ENCODE peak calls at places on chromosomes 2 and 18, in nine cellular contexts. G is RPMI7951; P is stimulated activated CD8-positive, alpha-beta memory T cell treated with anti-CD3 and anti-CD28 coated beads, Interleukin-15, amount 100 ng/mL, for 24 hours; N is AG20443; Q is T1000; E is NCI-H146; F is HEK293T; X is kidney; Y is stimulated activated CD4-positive, alpha-beta T cell treated with anti-CD3 and anti-CD28 coated beads, Interleukin-2, amount 100 ng/mL, for 24 hours. O is an unnamed sample.

GRCh38 chr2:46915281-46915810 is at the start of gene MCFD2:
- DNase-seq in N (peak), Y (peak), G (peak), F (no peak), Q (no peak), X (peak), E (no peak), P (peak), O (no peak)

GRCh38 chr2:142082363-142082762 is 48.5 kb downstream of the LRP1B start:
- DNase-seq in N (no peak), E (no peak), G (no peak), P (no peak), X (peak), Q (no peak), Y (no peak), F (no peak), O (no peak)

GRCh38 chr2:40364143-40364903 is 87.6 kb downstream of the SLC8A1 start:
- DNase-seq in P (no peak), Y (no peak), N (no peak), F (no peak), X (no peak), G (peak), Q (no peak), E (no peak), O (no peak)

GRCh38 chr2:239068411-239068810 is 220.5 kb downstream of the TWIST2 start:
- DNase-seq in Q (no peak), E (no peak), G (no peak), X (no peak), N (no peak), F (no peak), Y (no peak), P (no peak), O (no peak)

GRCh38 chr2:42851740-42852250 is 59.4 kb upstream of the HAAO start:
- DNase-seq in N (no peak), X (no peak), Q (no peak), E (no peak), Y (no peak), G (no peak), F (no peak), P (no peak), O (no peak)

GRCh38 chr2:146927080-146927714 is 917.6 kb upstream of the ACVR2A start:
- DNase-seq in Q (no peak), E (peak), G (peak), N (peak), F (peak), Y (no peak), X (peak), P (no peak), O (no peak)

GRCh38 chr2:46981662-46982351 is 66.2 kb upstream of the MCFD2 start:
- DNase-seq in N (no peak), Q (no peak), X (no peak), Y (no peak), F (no peak), P (no peak), G (no peak), E (no peak), O (no peak)

GRCh38 chr2:187169108-187169713 is 278.8 kb downstream of the CALCRL start:
- DNase-seq in P (no peak), Q (no peak), F (no peak), E (peak), N (no peak), X (no peak), Y (no peak), G (no peak), O (no peak)

GRCh38 chr2:112121682-112122254 is 16.4 kb upstream of the FBLN7 start:
- DNase-seq in Y (peak), N (peak), X (no peak), E (peak), F (peak), Q (no peak), P (no peak), G (peak), O (peak)

GRCh38 chr2:75146221-75146902 is 53.0 kb downstream of the TACR1 start:
- DNase-seq in Q (no peak), N (peak), F (no peak), G (peak), E (no peak), X (no peak), P (no peak), Y (no peak), O (no peak)

GRCh38 chr2:38613849-38614213 is 11.1 kb upstream of the HNRNPLL start:
- DNase-seq in G (no peak), F (no peak), N (no peak), X (no peak), E (no peak), Q (no peak), Y (no peak), P (no peak), O (no peak)

GRCh38 chr2:158507141-158507540 is 50.4 kb downstream of the PKP4 start:
- DNase-seq in G (no peak), F (no peak), E (peak), Q (no peak), N (no peak), X (no peak), P (no peak), Y (no peak), O (no peak)

GRCh38 chr2:207256476-207257207 is 90.9 kb upstream of the KLF7 start:
- DNase-seq in Q (no peak), E (no peak), Y (no peak), F (no peak), N (no peak), X (no peak), P (no peak), G (peak), O (no peak)

GRCh38 chr2:102848366-102848839 is 86.6 kb downstream of the TMEM182 start:
- DNase-seq in X (peak), P (no peak), Q (peak), F (peak), G (peak), E (peak), N (peak), Y (peak), O (no peak)

GRCh38 chr2:45020439-45020838 is 11.2 kb upstream of the SIX2 start:
- DNase-seq in X (no peak), G (no peak), P (no peak), Q (no peak), E (no peak), Y (no peak), N (no peak), F (no peak), O (no peak)

GRCh38 chr18:72433756-72434155 is 110.4 kb downstream of the CBLN2 start:
- DNase-seq in G (no peak), Y (no peak), X (no peak), N (no peak), E (no peak), P (no peak), Q (no peak), F (no peak), O (no peak)

GRCh38 chr2:145751634-145752033 is 1231.7 kb upstream of the ZEB2 start:
- DNase-seq in X (no peak), F (no peak), N (peak), Q (no peak), Y (no peak), E (no peak), G (peak), P (no peak), O (no peak)

GRCh38 chr2:150133623-150134022 is 353.8 kb downstream of the RND3 start:
- DNase-seq in G (peak), F (peak), N (peak), X (no peak), Y (no peak), E (peak), Q (no peak), P (no peak), O (no peak)

GRCh38 chr18:37617623-37618022 is 52.0 kb upstream of the CELF4 start:
- DNase-seq in P (no peak), X (no peak), E (peak), Q (no peak), N (no peak), Y (no peak), F (no peak), G (no peak), O (no peak)

GRCh38 chr2:181684454-181685149 is 4.3 kb upstream of the NEUROD1 start:
- DNase-seq in E (no peak), N (no peak), Q (no peak), G (no peak), X (peak), F (no peak), P (no peak), Y (no peak), O (no peak)

GRCh38 chr18:6666286-6666685 is 63.2 kb upstream of the ARHGAP28 start:
- DNase-seq in X (no peak), Q (no peak), F (no peak), G (no peak), N (no peak), P (no peak), Y (no peak), E (no peak), O (no peak)

GRCh38 chr2:135820003-135820618 is 16.9 kb downstream of the LCT start:
- DNase-seq in P (peak), E (no peak), X (no peak), Y (peak), F (no peak), G (peak), N (no peak), Q (no peak), O (peak)

GRCh38 chr2:8475349-8476045 is 206.4 kb upstream of the ID2 start:
- DNase-seq in Y (peak), N (no peak), F (no peak), Q (no peak), E (peak), G (no peak), X (no peak), P (no peak), O (peak)

GRCh38 chr2:45935791-45936622 is 284.5 kb downstream of the PRKCE start:
- DNase-seq in F (peak), Q (peak), X (peak), P (no peak), G (peak), E (peak), Y (peak), N (peak), O (peak)

GRCh38 chr2:215052810-215053209 is 85.6 kb downstream of the ABCA12 start:
- DNase-seq in Y (no peak), G (no peak), X (no peak), P (no peak), Q (no peak), E (no peak), N (no peak), F (no peak), O (no peak)

GRCh38 chr18:59628995-59629394 is 68.2 kb downstream of the CCBE1 start:
- DNase-seq in Y (no peak), N (no peak), P (no peak), Q (no peak), X (no peak), E (no peak), F (no peak), G (no peak), O (no peak)